ENCODE peak calls at places on chromosomes 6 and 20, in eight cellular contexts. P is RCC 7860; Q is stimulated activated CD8-positive, alpha-beta memory T cell treated with anti-CD3 and anti-CD28 coated beads, Interleukin-4, amount 100 ng/mL, for 24 hours; Y is EH; X is left kidney; D is A549; N is omental fat pad; A is HCEC 1CT. W is an unnamed sample.

GRCh38 chr20:63156221-63156671 is 59.7 kb downstream of the YTHDF1 start:
- DNase-seq in P (no peak), Q (no peak), Y (no peak), X (no peak), D (no peak), N (no peak), A (no peak), W (no peak)

GRCh38 chr6:53634184-53634631 is 31.3 kb downstream of the KLHL31 start:
- DNase-seq in P (no peak), Q (no peak), Y (no peak), X (no peak), D (no peak), N (no peak), A (no peak), W (no peak)

GRCh38 chr20:23305098-23305497 is 45.5 kb upstream of the NXT1 start:
- DNase-seq in P (peak), Q (no peak), Y (peak), X (no peak), D (no peak), N (no peak), A (no peak), W (peak)

GRCh38 chr20:561437-562231 is 18.0 kb upstream of the CSNK2A1 start:
- DNase-seq in P (peak), Q (peak), Y (peak), X (peak), D (peak), N (no peak), A (peak), W (peak)

GRCh38 chr20:25081065-25081729 is 744 bp downstream of the VSX1 start:
- DNase-seq in P (no peak), Q (no peak), Y (peak), X (peak), D (no peak), N (no peak), A (no peak), W (no peak)

GRCh38 chr20:46218656-46219055 is 89.6 kb downstream of the CDH22 start:
- DNase-seq in P (no peak), Q (no peak), Y (no peak), X (peak), D (no peak), N (no peak), A (no peak), W (no peak)

GRCh38 chr6:32191696-32192607 is 491 bp downstream of the GPSM3 start:
- DNase-seq in P (no peak), Q (no peak), Y (no peak), X (no peak), D (no peak), N (no peak), A (no peak), W (no peak)

GRCh38 chr6:2376429-2377355 is 131.3 kb upstream of the GMDS start:
- DNase-seq in P (no peak), Q (no peak), Y (peak), X (no peak), D (peak), N (no peak), A (peak), W (no peak)

GRCh38 chr6:150076196-150076893 is 7.4 kb upstream of the ULBP3 start:
- DNase-seq in P (no peak), Q (no peak), Y (no peak), X (peak), D (no peak), N (no peak), A (no peak), W (no peak)

GRCh38 chr6:56642366-56643261 is at the start of gene DST:
- DNase-seq in P (no peak), Q (no peak), Y (peak), X (no peak), D (peak), N (no peak), A (peak), W (no peak)

GRCh38 chr6:150078788-150079187 is 9.9 kb upstream of the ULBP3 start:
- DNase-seq in P (no peak), Q (no peak), Y (no peak), X (no peak), D (no peak), N (no peak), A (no peak), W (no peak)

GRCh38 chr20:60203451-60203850 is 245.2 kb downstream of the CDH26 start:
- DNase-seq in P (peak), Q (no peak), Y (peak), X (no peak), D (no peak), N (no peak), A (no peak), W (peak)

GRCh38 chr20:25237610-25238318 is 10.1 kb upstream of the PYGB start:
- DNase-seq in P (peak), Q (peak), Y (peak), X (no peak), D (peak), N (no peak), A (peak), W (peak)

GRCh38 chr6:157629220-157629619 is 193.8 kb upstream of the SNX9 start:
- DNase-seq in P (no peak), Q (no peak), Y (peak), X (peak), D (no peak), N (no peak), A (no peak), W (no peak)

GRCh38 chr20:51640743-51641142 is 98.2 kb upstream of the NFATC2 start:
- DNase-seq in P (no peak), Q (no peak), Y (no peak), X (no peak), D (no peak), N (no peak), A (peak), W (no peak)

GRCh38 chr20:10074513-10074912 is 39.7 kb downstream of the ANKEF1 start:
- DNase-seq in P (peak), Q (no peak), Y (peak), X (no peak), D (peak), N (no peak), A (peak), W (no peak)

GRCh38 chr6:134299236-134299635 is 18.7 kb downstream of the SGK1 start:
- DNase-seq in P (no peak), Q (no peak), Y (peak), X (no peak), D (no peak), N (no peak), A (peak), W (no peak)

GRCh38 chr6:131565041-131565440 is 8.0 kb upstream of the ARG1 start:
- DNase-seq in P (no peak), Q (no peak), Y (no peak), X (no peak), D (no peak), N (no peak), A (no peak), W (no peak)

GRCh38 chr6:107313776-107314175 is 145.6 kb downstream of the PDSS2 start:
- DNase-seq in P (no peak), Q (no peak), Y (no peak), X (no peak), D (no peak), N (no peak), A (no peak), W (no peak)

W was measured in breast epithelium.